ENCODE peak calls at places on chromosomes 7 and 10, in ten cellular contexts. N is transverse colon, O is AG04449, M is osteocyte, Q is prostate gland, P is Panc1, Y is cardiac fibroblast, B is right atrium auricular region, J is bronchial epithelial cell, T is lower lobe of right lung. D is an unnamed sample.

GRCh38 chr7:77538186-77538907 is 1.3 kb downstream of the PTPN12 start:
- DNase-seq in N (peak), O (peak), M (peak), Q (peak), P (peak), Y (peak), B (peak), J (peak), T (peak), D (peak)

GRCh38 chr10:129523031-129523722 is 56.1 kb downstream of the MGMT start:
- DNase-seq in N (no peak), O (no peak), M (peak), Q (no peak), P (no peak), Y (no peak), B (no peak), J (no peak), T (no peak), D (no peak)

GRCh38 chr7:36308031-36308430 is 81.6 kb upstream of the ANLN start:
- DNase-seq in N (no peak), O (no peak), M (no peak), Q (no peak), P (no peak), Y (no peak), B (no peak), J (no peak), T (no peak), D (no peak)

GRCh38 chr10:88270871-88271713 is 312.0 kb downstream of the RNLS start:
- DNase-seq in N (no peak), O (no peak), M (no peak), Q (no peak), P (no peak), Y (peak), B (no peak), J (peak), T (no peak), D (peak)

GRCh38 chr10:48511855-48512191 is 93.0 kb downstream of the ARHGAP22 start:
- DNase-seq in N (no peak), O (no peak), M (peak), Q (no peak), P (no peak), Y (no peak), B (no peak), J (no peak), T (no peak), D (no peak)

GRCh38 chr7:104656467-104656866 is 328.1 kb downstream of the LHFPL3 start:
- DNase-seq in N (no peak), O (no peak), M (no peak), Q (no peak), P (no peak), Y (no peak), B (no peak), J (peak), T (no peak), D (no peak)

GRCh38 chr7:88089484-88090050 is 130.3 kb downstream of the SRI start:
- DNase-seq in N (no peak), O (no peak), M (no peak), Q (no peak), P (no peak), Y (no peak), B (no peak), J (no peak), T (no peak), D (no peak)

GRCh38 chr7:114879554-114879953 is 42.3 kb upstream of the MDFIC start:
- DNase-seq in N (no peak), O (peak), M (no peak), Q (no peak), P (no peak), Y (peak), B (no peak), J (no peak), T (no peak), D (no peak)

GRCh38 chr10:127524869-127525268 is 24.2 kb upstream of the NPS start:
- DNase-seq in N (no peak), O (no peak), M (no peak), Q (no peak), P (no peak), Y (no peak), B (no peak), J (peak), T (no peak), D (no peak)

GRCh38 chr7:30276203-30276900 is 8.0 kb upstream of the ZNRF2 start:
- DNase-seq in N (peak), O (peak), M (no peak), Q (no peak), P (peak), Y (peak), B (no peak), J (peak), T (no peak), D (peak)

GRCh38 chr7:52726986-52727385 is 308.4 kb upstream of the POM121L12 start:
- DNase-seq in N (no peak), O (no peak), M (no peak), Q (no peak), P (no peak), Y (no peak), B (no peak), J (no peak), T (no peak), D (no peak)

GRCh38 chr10:123287594-123288247 is 133.5 kb downstream of the BUB3 start:
- DNase-seq in N (no peak), O (no peak), M (no peak), Q (no peak), P (peak), Y (no peak), B (no peak), J (peak), T (no peak), D (peak)

GRCh38 chr7:45596665-45597095 is 22.5 kb downstream of the ADCY1 start:
- DNase-seq in N (no peak), O (no peak), M (no peak), Q (no peak), P (no peak), Y (no peak), B (no peak), J (no peak), T (no peak), D (no peak)

GRCh38 chr10:104337527-104337984 is 709 bp downstream of the ITPRIP start:
- DNase-seq in N (peak), O (no peak), M (peak), Q (no peak), P (no peak), Y (no peak), B (no peak), J (no peak), T (peak), D (peak)

GRCh38 chr7:132941433-132941832 is 140.5 kb downstream of the CHCHD3 start:
- DNase-seq in N (no peak), O (no peak), M (no peak), Q (no peak), P (no peak), Y (no peak), B (no peak), J (no peak), T (no peak), D (no peak)

GRCh38 chr7:129773328-129773731 is 161.8 kb downstream of the NRF1 start:
- DNase-seq in N (no peak), O (no peak), M (no peak), Q (no peak), P (no peak), Y (no peak), B (no peak), J (no peak), T (no peak), D (no peak)

GRCh38 chr7:84941936-84942335 is 244.9 kb downstream of the SEMA3D start:
- DNase-seq in N (no peak), O (no peak), M (no peak), Q (no peak), P (no peak), Y (no peak), B (no peak), J (no peak), T (no peak), D (no peak)
- TF ChIP-seq CTCF in N (no peak), O (no peak), M (no peak), Q (no peak), P (no peak), Y (no peak), B (no peak), J (no peak), T (no peak), D (no peak)

GRCh38 chr10:84205049-84205852 is 10.9 kb downstream of the CDHR1 start:
- DNase-seq in N (peak), O (no peak), M (no peak), Q (peak), P (peak), Y (peak), B (no peak), J (peak), T (no peak), D (peak)
- TF ChIP-seq CTCF in N (peak), O (peak), M (peak), Q (peak), P (peak), Y (peak), B (peak), J (peak), T (peak), D (peak)

GRCh38 chr10:43204943-43205671 is 61.8 kb downstream of the RASGEF1A start:
- DNase-seq in N (peak), O (no peak), M (peak), Q (no peak), P (peak), Y (peak), B (no peak), J (peak), T (peak), D (peak)
- TF ChIP-seq CTCF in N (peak), O (peak), M (peak), Q (peak), P (peak), Y (peak), B (peak), J (peak), T (peak), D (peak)

GRCh38 chr10:64379898-64380297 is 858.7 kb downstream of the REEP3 start:
- DNase-seq in N (peak), O (no peak), M (no peak), Q (no peak), P (no peak), Y (no peak), B (no peak), J (no peak), T (no peak), D (no peak)

DNA sequence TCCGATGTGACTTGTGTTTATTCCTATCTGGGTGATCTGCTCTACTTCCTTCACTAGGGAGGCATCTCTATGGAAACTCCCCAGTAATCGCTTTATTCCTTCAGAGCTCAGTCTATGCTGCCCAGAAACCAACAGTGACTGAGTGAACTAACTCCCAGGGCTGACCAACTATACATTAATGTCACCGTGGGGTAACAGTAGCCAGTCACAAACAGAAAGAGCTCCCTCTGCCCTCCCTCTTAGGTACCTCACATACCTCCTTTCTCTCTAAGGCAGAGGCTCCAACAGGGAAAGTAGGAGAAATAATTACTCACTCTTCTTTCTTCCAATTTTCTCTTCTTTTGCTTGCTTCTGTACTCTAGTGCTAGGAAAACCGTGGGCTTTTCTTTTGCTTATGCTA is 855.0 kb downstream of the REEP3 start:
- DNase-seq in N (no peak), O (no peak), M (no peak), Q (no peak), P (no peak), Y (no peak), B (no peak), J (no peak), T (no peak), D (no peak)
- TF ChIP-seq CTCF in N (no peak), O (no peak), M (no peak), Q (no peak), P (no peak), Y (no peak), B (no peak), J (no peak), T (no peak), D (no peak)

GRCh38 chr10:69654376-69654775 is 24.3 kb downstream of the FAM241B start:
- DNase-seq in N (no peak), O (no peak), M (no peak), Q (no peak), P (no peak), Y (no peak), B (no peak), J (no peak), T (no peak), D (no peak)

GRCh38 chr10:69656719-69657269 is 26.7 kb downstream of the FAM241B start:
- DNase-seq in N (no peak), O (no peak), M (no peak), Q (no peak), P (no peak), Y (no peak), B (no peak), J (no peak), T (no peak), D (no peak)

GRCh38 chr10:69655868-69656555 is 26.0 kb downstream of the FAM241B start:
- DNase-seq in N (no peak), O (no peak), M (no peak), Q (no peak), P (no peak), Y (no peak), B (no peak), J (no peak), T (no peak), D (no peak)

GRCh38 chr10:69653561-69653960 is 23.5 kb downstream of the FAM241B start:
- DNase-seq in N (no peak), O (no peak), M (no peak), Q (no peak), P (no peak), Y (no peak), B (no peak), J (no peak), T (no peak), D (no peak)

GRCh38 chr10:69655124-69655867 is 25.2 kb downstream of the FAM241B start:
- DNase-seq in N (no peak), O (no peak), M (no peak), Q (no peak), P (no peak), Y (no peak), B (no peak), J (no peak), T (no peak), D (no peak)
- TF ChIP-seq CTCF in N (no peak), O (no peak), M (no peak), Q (no peak), P (no peak), Y (no peak), B (no peak), J (no peak), T (no peak), D (no peak)

DNA sequence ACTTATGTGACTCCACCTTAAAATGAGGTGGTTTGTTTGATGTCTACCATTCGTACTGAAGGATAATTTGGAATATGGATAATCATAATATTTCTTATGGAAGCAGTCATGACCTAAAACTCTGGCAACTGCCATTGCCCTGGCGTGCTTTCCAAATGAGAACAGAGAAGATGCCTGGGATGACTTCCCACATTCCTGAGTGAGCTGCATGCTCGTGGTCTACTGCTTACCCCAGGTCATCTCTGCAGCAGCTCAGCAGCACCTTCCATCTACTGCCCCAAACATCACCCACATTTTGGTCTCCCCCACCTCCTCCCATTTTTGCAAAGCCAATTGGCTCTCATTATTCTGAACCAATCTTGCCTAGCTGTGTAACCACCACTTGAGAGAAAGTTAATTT is 40.1 kb downstream of the LYZL1 start:
- DNase-seq in N (peak), O (peak), M (no peak), Q (no peak), P (no peak), Y (peak), B (peak), J (no peak), T (no peak), D (no peak)
- TF ChIP-seq CTCF in N (no peak), O (no peak), M (no peak), Q (no peak), P (no peak), Y (no peak), B (no peak), J (no peak), T (no peak), D (no peak)

DNA sequence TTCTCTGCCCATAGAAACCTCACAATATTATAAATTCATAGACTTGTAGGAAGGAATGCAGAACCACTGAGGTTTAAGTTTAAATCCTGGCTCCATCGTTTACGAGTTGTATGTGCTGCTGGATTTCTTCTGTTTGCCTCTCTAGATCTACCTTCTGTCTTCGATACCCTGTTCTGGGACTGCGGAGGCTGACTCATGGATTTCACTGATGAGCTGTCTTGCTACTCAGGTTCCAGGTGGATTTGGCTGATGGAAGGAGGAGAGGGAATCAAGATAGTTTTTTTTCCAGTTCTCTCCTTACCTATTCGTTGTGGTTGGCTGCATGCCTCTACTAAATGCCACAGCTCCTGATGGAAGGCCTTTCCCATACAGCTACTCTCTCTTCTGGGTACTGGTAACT is 375.8 kb downstream of the REEP3 start:
- DNase-seq in N (no peak), O (no peak), M (no peak), Q (no peak), P (no peak), Y (no peak), B (no peak), J (peak), T (no peak), D (no peak)
- TF ChIP-seq CTCF in N (no peak), O (no peak), M (no peak), Q (no peak), P (no peak), Y (no peak), B (no peak), J (no peak), T (no peak), D (no peak)

GRCh38 chr10:13496931-13497330 is 31.9 kb downstream of the BEND7 start:
- DNase-seq in N (no peak), O (no peak), M (no peak), Q (no peak), P (no peak), Y (no peak), B (no peak), J (no peak), T (no peak), D (no peak)

GRCh38 chr10:13500201-13500600 is 28.6 kb downstream of the BEND7 start:
- DNase-seq in N (no peak), O (no peak), M (no peak), Q (no peak), P (no peak), Y (no peak), B (no peak), J (no peak), T (no peak), D (no peak)

GRCh38 chr10:13499150-13499549 is 29.7 kb downstream of the BEND7 start:
- DNase-seq in N (no peak), O (no peak), M (no peak), Q (no peak), P (no peak), Y (no peak), B (no peak), J (no peak), T (no peak), D (no peak)

GRCh38 chr10:13492493-13493180 is 36.2 kb downstream of the BEND7 start:
- DNase-seq in N (no peak), O (no peak), M (no peak), Q (no peak), P (no peak), Y (no peak), B (no peak), J (no peak), T (no peak), D (no peak)

DNA sequence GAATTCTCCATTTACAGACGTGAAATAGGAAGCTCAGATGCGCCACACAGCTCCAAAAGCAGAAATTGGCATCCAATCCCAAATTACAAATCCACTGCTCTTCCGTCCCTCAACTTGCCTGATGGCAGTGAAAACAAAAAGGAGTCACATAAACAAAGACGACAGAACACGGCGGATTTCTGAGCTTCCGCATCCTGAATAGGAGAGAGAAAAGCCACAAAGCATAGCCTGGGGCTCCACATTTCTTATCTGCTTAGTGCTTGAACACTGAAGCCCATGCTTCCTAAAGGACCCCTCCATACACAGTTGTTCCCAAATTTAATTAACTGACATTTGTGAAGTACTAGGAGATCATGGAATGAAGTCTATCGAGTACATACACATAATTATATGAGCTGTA is 32.6 kb downstream of the BEND7 start:
- DNase-seq in N (no peak), O (no peak), M (no peak), Q (no peak), P (no peak), Y (no peak), B (no peak), J (no peak), T (no peak), D (no peak)
- TF ChIP-seq CTCF in N (no peak), O (no peak), M (no peak), Q (no peak), P (no peak), Y (no peak), B (no peak), J (no peak), T (no peak), D (no peak)

GRCh38 chr7:158881731-158882130 is 25.4 kb downstream of the DYNC2I1 start:
- DNase-seq in N (no peak), O (no peak), M (no peak), Q (no peak), P (no peak), Y (no peak), B (no peak), J (no peak), T (no peak), D (no peak)

GRCh38 chr7:158880973-158881372 is 24.6 kb downstream of the DYNC2I1 start:
- DNase-seq in N (no peak), O (no peak), M (no peak), Q (no peak), P (no peak), Y (no peak), B (no peak), J (no peak), T (no peak), D (no peak)

GRCh38 chr7:158887594-158887993 is 31.2 kb downstream of the DYNC2I1 start:
- DNase-seq in N (no peak), O (no peak), M (no peak), Q (no peak), P (no peak), Y (no peak), B (no peak), J (no peak), T (no peak), D (no peak)

DNA sequence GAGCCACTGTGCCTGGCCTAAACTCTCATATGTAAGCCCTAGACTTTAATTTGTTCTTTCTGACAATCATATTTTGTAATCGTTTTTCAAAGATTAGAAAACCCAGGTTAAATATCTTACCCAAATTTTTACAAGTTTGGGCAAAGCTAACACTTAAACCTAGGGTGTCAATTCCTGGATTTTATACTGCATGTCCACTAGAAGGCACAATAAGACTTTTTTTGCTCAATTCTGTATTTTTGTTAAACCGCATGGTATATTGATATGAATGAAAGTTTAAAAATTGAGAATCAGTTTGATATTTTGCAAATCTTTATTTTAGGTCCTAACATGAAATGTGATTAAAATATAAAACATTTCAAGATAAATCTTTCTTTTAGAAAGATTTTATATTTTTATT is 29.3 kb downstream of the DYNC2I1 start:
- DNase-seq in N (no peak), O (no peak), M (no peak), Q (no peak), P (no peak), Y (peak), B (no peak), J (peak), T (no peak), D (no peak)
- TF ChIP-seq CTCF in N (peak), O (no peak), M (peak), Q (peak), P (no peak), Y (peak), B (no peak), J (no peak), T (peak), D (peak)